ENCODE peak calls at places on chromosomes 6 and 20, in four cellular contexts. P, C, Y and R are unnamed samples.

GRCh38 chr20:44199877-44200276 is 10.7 kb downstream of the OSER1 start:
- DNase-seq in C (no peak), Y (no peak), P (no peak), R (no peak)

GRCh38 chr6:45156075-45156474 is 172.1 kb upstream of the RUNX2 start:
- DNase-seq in P (no peak), C (peak; percentile 37), Y (no peak), R (peak; percentile 21)

GRCh38 chr20:18609741-18610140 is 21.9 kb downstream of the DTD1 start:
- DNase-seq in C (peak; percentile 17), Y (no peak), P (no peak), R (no peak)

GRCh38 chr20:20364747-20365558 is 3.0 kb upstream of the INSM1 start:
- DNase-seq in C (no peak), P (no peak), Y (no peak), R (no peak)

GRCh38 chr6:48766349-48766748 is 655.4 kb upstream of the PTCHD4 start:
- DNase-seq in P (peak; percentile 79), Y (no peak), C (no peak), R (no peak)

GRCh38 chr20:21705466-21706344 is at the start of gene PAX1:
- DNase-seq in Y (no peak), P (no peak), C (no peak), R (no peak)

GRCh38 chr6:52904562-52905279 is 4.8 kb downstream of the GSTA3 start:
- DNase-seq in C (no peak), P (no peak), Y (no peak), R (no peak)

GRCh38 chr6:7543761-7544424 is 2.4 kb downstream of the DSP start:
- DNase-seq in C (no peak), Y (no peak), P (no peak), R (no peak)

GRCh38 chr20:57395111-57395959 is 4.1 kb downstream of the RBM38 start:
- DNase-seq in C (peak; percentile 80), Y (no peak), P (no peak), R (no peak)

GRCh38 chr6:117265425-117266266 is at the start of gene VGLL2:
- DNase-seq in P (no peak), Y (no peak), C (peak; percentile 12), R (no peak)

GRCh38 chr6:67736816-67737215 is 898.3 kb upstream of the ADGRB3 start:
- DNase-seq in Y (no peak), C (peak; percentile 12), P (no peak), R (no peak)

GRCh38 chr6:166999145-166999844 is at the start of gene CEP43:
- DNase-seq in C (peak; percentile 98), P (peak; percentile 88), Y (peak; percentile 96), R (peak; percentile 89)

GRCh38 chr6:42118162-42119001 is 24.0 kb downstream of the C6orf132 start:
- DNase-seq in P (no peak), Y (peak; percentile 87), C (no peak), R (no peak)

GRCh38 chr20:52365688-52366087 is 174.1 kb upstream of the ZFP64 start:
- DNase-seq in C (no peak), Y (no peak), P (no peak), R (no peak)

GRCh38 chr6:118280210-118280609 is 267.9 kb upstream of the PLN start:
- DNase-seq in P (no peak), Y (no peak), C (no peak), R (peak; percentile 24)

GRCh38 chr6:46734867-46735719 is at the start of gene PLA2G7:
- DNase-seq in C (no peak), P (no peak), Y (peak; percentile 26), R (peak; percentile 5)

GRCh38 chr20:50645253-50646068 is 45.9 kb downstream of the RIPOR3 start:
- DNase-seq in P (peak; percentile 80), C (peak; percentile 55), Y (peak; percentile 95), R (no peak)

GRCh38 chr6:87628424-87628823 is 38.5 kb downstream of the ORC3 start:
- DNase-seq in C (no peak), P (no peak), Y (no peak), R (peak; percentile 14)

GRCh38 chr6:160203522-160203921 is 55.1 kb downstream of the SLC22A2 start:
- DNase-seq in Y (no peak), C (no peak), P (no peak), R (no peak)

GRCh38 chr20:23672158-23672557 is 16.7 kb downstream of the CST4 start:
- DNase-seq in Y (no peak), P (no peak), C (no peak), R (no peak)

GRCh38 chr20:17990278-17990972 is 21.6 kb downstream of the MGME1 start:
- DNase-seq in Y (no peak), C (no peak), P (no peak), R (no peak)

GRCh38 chr20:17759449-17759848 is 59.7 kb downstream of the BANF2 start:
- DNase-seq in Y (no peak), C (no peak), P (no peak), R (no peak)

GRCh38 chr6:121873595-121873994 is 438.1 kb downstream of the GJA1 start:
- DNase-seq in Y (no peak), C (no peak), P (no peak), R (no peak)

GRCh38 chr6:52360601-52361346 is 1.2 kb upstream of the PAQR8 start:
- DNase-seq in C (no peak), P (no peak), Y (no peak), R (no peak)

GRCh38 chr20:63183422-63184146 is 32.3 kb downstream of the YTHDF1 start:
- DNase-seq in C (peak; percentile 35), P (peak; percentile 8), Y (peak; percentile 32), R (peak; percentile 75)

GRCh38 chr6:41780623-41781301 is at the start of gene PRICKLE4:
- DNase-seq in P (no peak), Y (peak; percentile 73), C (peak; percentile 43), R (no peak)

GRCh38 chr6:484086-484728 is 92.7 kb downstream of the IRF4 start:
- DNase-seq in C (no peak), P (no peak), Y (no peak), R (no peak)

GRCh38 chr6:140827593-140827992 is 1305.1 kb upstream of the GJE1 start:
- DNase-seq in C (no peak), P (no peak), Y (no peak), R (no peak)

GRCh38 chr6:35370799-35371493 is 28.6 kb downstream of the PPARD start:
- DNase-seq in Y (peak; percentile 68), C (no peak), P (no peak), R (no peak)

GRCh38 chr6:112087136-112087908 is at the start of the genes FAM229B and TUBE1:
- DNase-seq in P (peak; percentile 93), C (peak; percentile 97), Y (peak; percentile 98), R (peak; percentile 54)

GRCh38 chr20:41029150-41029872 is 689 bp downstream of the TOP1 start:
- DNase-seq in Y (no peak), P (no peak), C (peak; percentile 54), R (no peak)

GRCh38 chr6:43081043-43081442 is 4.9 kb downstream of the PTK7 start:
- DNase-seq in C (no peak), P (no peak), Y (no peak), R (no peak)

GRCh38 chr20:45052698-45053440 is 48.1 kb downstream of the KCNS1 start:
- DNase-seq in P (no peak), C (no peak), Y (peak; percentile 42), R (peak; percentile 26)

GRCh38 chr6:100232791-100233573 is 231.7 kb downstream of the SIM1 start:
- DNase-seq in C (no peak), P (no peak), Y (no peak), R (no peak)

GRCh38 chr6:31779908-31780307 is 2.8 kb upstream of the VWA7 start:
- DNase-seq in Y (no peak), P (no peak), C (no peak), R (no peak)

GRCh38 chr6:31780507-31781243 is 3.5 kb upstream of the VWA7 start:
- DNase-seq in P (no peak), Y (no peak), C (no peak), R (no peak)

GRCh38 chr6:31778999-31779885 is 2.1 kb upstream of the VWA7 start:
- DNase-seq in P (no peak), C (no peak), Y (no peak), R (no peak)

GRCh38 chr6:31782126-31782941 is 5.2 kb upstream of the VWA7 start:
- DNase-seq in C (no peak), P (no peak), Y (no peak), R (no peak)

GRCh38 chr6:31781244-31782125 is 4.4 kb upstream of the VWA7 start:
- DNase-seq in C (no peak), P (no peak), Y (no peak), R (no peak)
- TF ChIP-seq POLR2A in C (no peak), P (no peak), Y (no peak), R (no peak)

GRCh38 chr20:15776773-15777172 is 796.5 kb downstream of the KIF16B start:
- DNase-seq in P (no peak), C (no peak), Y (no peak), R (no peak)
- TF ChIP-seq POLR2AphosphoS5 in P (no peak), C (no peak), Y (no peak), R (no peak)

DNA sequence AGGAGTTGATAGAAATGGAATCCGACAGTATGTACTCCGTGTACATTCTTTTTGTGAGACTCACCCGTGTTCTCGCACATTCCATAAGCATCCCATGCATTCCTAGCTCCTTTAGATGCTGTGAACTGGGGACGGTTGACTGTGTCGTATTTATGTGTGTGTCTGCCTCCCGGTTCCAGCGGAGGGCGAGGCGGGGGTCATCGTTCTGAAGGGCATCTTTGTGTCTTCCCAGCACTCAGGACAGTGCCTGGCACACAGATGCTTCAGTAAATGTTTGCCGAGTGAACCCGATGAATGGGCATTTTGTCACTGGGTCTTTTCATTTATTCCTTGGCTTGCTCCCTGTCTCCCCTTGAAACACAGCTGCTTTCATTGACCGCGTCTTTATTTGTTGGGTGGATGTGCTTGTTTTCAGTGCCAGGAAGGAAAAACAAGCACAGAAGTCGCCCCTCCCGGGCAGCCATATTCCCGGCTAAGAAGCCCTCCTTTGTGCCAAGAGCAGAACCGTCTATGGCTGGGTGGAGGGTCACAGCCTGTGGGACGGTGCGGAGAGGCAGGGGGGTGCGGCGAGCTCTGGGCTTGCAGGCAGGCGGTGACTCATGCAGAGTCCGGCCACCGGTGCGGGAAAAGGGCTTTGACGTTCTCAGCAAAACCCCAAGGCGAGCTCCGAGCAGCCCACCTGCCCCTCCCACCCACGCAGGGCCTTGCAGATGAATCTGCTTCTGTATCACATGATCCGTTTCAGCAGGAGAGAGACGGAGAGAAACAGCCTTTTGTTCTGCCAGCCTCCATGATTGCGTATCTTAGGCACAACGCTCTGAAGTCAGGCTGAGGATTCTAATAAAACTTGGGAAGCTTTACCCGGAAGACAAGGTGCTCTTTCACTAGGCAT is 11.2 kb upstream of the PSMG4 start:
- DNase-seq in P (no peak), Y (no peak), C (peak; percentile 50), R (no peak)
- TF ChIP-seq POLR2A in P (no peak), Y (no peak), C (no peak), R (no peak)

GRCh38 chr20:31662372-31662854 is 24.7 kb downstream of the COX4I2 start:
- DNase-seq in P (no peak), C (peak; percentile 28), Y (no peak), R (no peak)

GRCh38 chr20:31663838-31664695 is 26.4 kb downstream of the COX4I2 start:
- DNase-seq in P (no peak), C (no peak), Y (peak; percentile 83), R (no peak)

GRCh38 chr20:31664696-31665354 is 27.1 kb downstream of the COX4I2 start:
- DNase-seq in Y (peak; percentile 52), C (no peak), P (no peak), R (no peak)

GRCh38 chr20:31663524-31663837 is 25.8 kb downstream of the COX4I2 start:
- DNase-seq in C (no peak), Y (no peak), P (no peak), R (no peak)

GRCh38 chr20:31661625-31662371 is 24.1 kb downstream of the COX4I2 start:
- DNase-seq in P (peak; percentile 40), C (peak; percentile 75), Y (peak; percentile 85), R (peak; percentile 83)
- TF ChIP-seq POLR2AphosphoS5 in P (peak; percentile 80), C (peak; percentile 77), Y (peak; percentile 79), R (no peak)